ENCODE peak calls at places on chromosomes 12 and 14, in five cellular contexts. G is Panc1, J is SK-N-SH, P is GM12878, D is HCT116. I is an unnamed sample.

GRCh38 chr12:11863478-11863906 is 207.2 kb upstream of the BCL2L14 start:
- DNase-seq in G (no peak), J (peak), P (no peak), D (no peak), I (no peak)

GRCh38 chr12:78096909-78097597 is 266.4 kb downstream of the NAV3 start:
- DNase-seq in G (no peak), J (peak), P (no peak), D (no peak), I (no peak)

GRCh38 chr12:132490481-132491348 is 764 bp downstream of the FBRSL1 start:
- DNase-seq in G (no peak), J (peak), P (no peak), D (no peak), I (no peak)

GRCh38 chr14:105601360-105602242 is 75.2 kb downstream of the TMEM121 start:
- DNase-seq in G (no peak), J (no peak), P (no peak), D (no peak), I (no peak)

GRCh38 chr12:54596526-54596946 is 8.1 kb upstream of the PPP1R1A start:
- DNase-seq in G (peak), J (peak), P (no peak), D (peak), I (peak)

GRCh38 chr14:80215756-80216581 is 4.7 kb upstream of the DIO2 start:
- DNase-seq in G (peak), J (no peak), P (no peak), D (no peak), I (no peak)

GRCh38 chr12:47867496-47867941 is 37.3 kb downstream of the VDR start:
- DNase-seq in G (no peak), J (no peak), P (no peak), D (no peak), I (no peak)

GRCh38 chr12:5184159-5184558 is 140.5 kb downstream of the KCNA5 start:
- DNase-seq in G (no peak), J (no peak), P (no peak), D (no peak), I (no peak)

GRCh38 chr12:131827961-131828534 is at the start of gene MMP17:
- DNase-seq in G (no peak), J (peak), P (no peak), D (no peak), I (no peak)

GRCh38 chr14:36070056-36071043 is 106.2 kb downstream of the PTCSC3 start:
- DNase-seq in G (peak), J (peak), P (no peak), D (peak), I (peak)

GRCh38 chr12:74415633-74416032 is 122.0 kb upstream of the ATXN7L3B start:
- DNase-seq in G (no peak), J (peak), P (no peak), D (peak), I (peak)

DNA sequence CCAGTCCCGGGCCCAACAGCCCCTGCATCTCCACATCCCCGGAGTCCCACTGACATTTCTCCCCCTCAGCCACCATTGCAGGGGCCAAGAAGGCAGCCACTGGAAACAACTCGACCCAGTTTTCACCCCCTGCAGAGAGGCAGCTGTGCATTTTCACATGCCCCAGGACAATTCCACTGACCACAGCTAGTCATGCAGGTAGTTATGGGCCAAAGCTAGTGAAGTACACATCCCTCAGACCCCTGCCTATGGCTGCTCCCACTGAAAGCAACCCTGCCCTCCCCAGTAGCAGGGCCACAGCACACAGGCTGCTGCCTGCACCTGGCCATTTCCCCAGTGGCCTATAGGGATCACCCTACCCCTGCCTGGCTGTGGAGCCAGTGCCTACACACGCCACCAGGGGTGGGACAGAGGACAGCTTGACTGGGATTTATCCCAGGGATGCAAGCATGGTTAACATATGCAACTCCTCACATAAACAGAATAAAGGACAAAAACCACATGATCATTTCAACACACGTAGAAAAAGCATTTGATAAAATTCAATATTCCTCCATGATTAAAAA is 154.0 kb downstream of the NDUFA12 start:
- DNase-seq in G (no peak), J (no peak), P (no peak), D (no peak), I (no peak)
- TF ChIP-seq SIN3A in G (no peak), J (no peak), P (no peak), D (no peak), I (no peak)

GRCh38 chr12:69269736-69270135 is 30.4 kb downstream of the CPSF6 start:
- DNase-seq in G (no peak), J (no peak), P (no peak), D (no peak), I (no peak)

GRCh38 chr12:69278814-69279782 is 39.7 kb downstream of the CPSF6 start:
- DNase-seq in G (no peak), J (no peak), P (no peak), D (no peak), I (no peak)

GRCh38 chr12:69275471-69275891 is 36.1 kb downstream of the CPSF6 start:
- DNase-seq in G (no peak), J (no peak), P (no peak), D (no peak), I (no peak)

GRCh38 chr12:69272511-69272910 is 33.1 kb downstream of the CPSF6 start:
- DNase-seq in G (no peak), J (no peak), P (no peak), D (no peak), I (no peak)

GRCh38 chr12:69274861-69275260 is 35.5 kb downstream of the CPSF6 start:
- DNase-seq in G (no peak), J (no peak), P (no peak), D (no peak), I (no peak)
- TF ChIP-seq SIN3A in G (no peak), J (no peak), P (no peak), D (no peak), I (no peak)

DNA sequence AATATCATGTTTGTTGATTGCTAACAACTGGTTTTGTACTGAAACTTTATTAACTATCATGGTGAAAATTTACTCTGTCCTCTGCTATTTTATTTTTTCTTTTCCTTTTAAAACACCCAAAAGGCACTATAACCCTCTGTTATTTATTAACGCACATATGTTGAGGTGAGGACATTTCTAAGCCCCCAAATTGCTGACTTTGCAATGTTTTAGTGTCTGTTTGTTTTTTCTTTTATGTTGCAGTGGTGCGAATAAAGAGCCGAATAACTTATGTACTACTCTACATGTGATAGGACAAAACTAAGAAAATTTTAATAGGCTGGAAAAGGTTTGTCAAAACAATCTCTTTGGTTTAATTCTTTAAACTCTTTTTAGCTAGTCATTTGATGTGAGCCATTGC is 24.5 kb upstream of the PAWR start:
- DNase-seq in G (no peak), J (no peak), P (no peak), D (no peak), I (no peak)
- TF ChIP-seq SIN3A in G (no peak), J (no peak), P (no peak), D (no peak), I (no peak)

GRCh38 chr12:48991247-48992050 is 7.7 kb downstream of the DDN start:
- DNase-seq in G (no peak), J (no peak), P (no peak), D (no peak), I (no peak)
- TF ChIP-seq SIN3A in G (no peak), J (no peak), P (no peak), D (no peak), I (no peak)

DNA sequence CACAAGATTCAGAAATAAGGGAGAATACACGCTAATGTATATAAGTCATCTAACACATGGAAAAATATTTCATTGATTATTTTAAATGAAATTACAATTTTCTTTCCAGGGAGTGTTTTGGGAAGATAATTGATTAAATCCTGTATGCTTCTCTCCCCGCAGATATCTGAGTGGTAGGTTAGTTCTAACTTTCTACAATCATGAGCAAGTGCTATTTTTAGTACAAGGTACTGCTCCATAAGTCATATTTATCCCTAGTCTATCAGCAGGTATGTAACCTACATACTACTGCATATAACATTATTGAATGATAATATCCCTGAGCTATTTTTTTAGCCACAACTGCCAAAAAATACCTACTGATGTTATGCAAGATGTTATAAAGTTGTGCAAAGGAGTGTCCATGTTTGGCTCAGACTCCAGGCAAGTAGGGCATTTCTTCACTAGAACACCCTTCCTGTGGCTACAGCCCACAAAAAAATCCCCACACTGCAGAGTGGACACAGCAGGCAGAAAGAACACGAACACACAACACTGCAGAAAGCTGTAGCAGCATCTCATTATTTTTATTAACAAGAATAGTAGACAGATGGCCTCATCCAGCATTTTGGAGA is 87.0 kb downstream of the SEC23A start:
- DNase-seq in G (no peak), J (no peak), P (no peak), D (no peak), I (no peak)
- TF ChIP-seq SIN3A in G (no peak), J (no peak), P (no peak), D (no peak), I (no peak)

GRCh38 chr12:94982456-94982855 is 21.0 kb downstream of the NDUFA12 start:
- DNase-seq in G (no peak), J (no peak), P (no peak), D (no peak), I (no peak)
- TF ChIP-seq SIN3A in G (no peak), J (no peak), P (no peak), D (no peak), I (no peak)

GRCh38 chr14:94081386-94081820 is 293 bp downstream of the IFI27L1 start:
- DNase-seq in G (no peak), J (no peak), P (no peak), D (no peak), I (no peak)
- TF ChIP-seq SIN3A in G (no peak), J (no peak), P (no peak), D (peak), I (no peak)

DNA sequence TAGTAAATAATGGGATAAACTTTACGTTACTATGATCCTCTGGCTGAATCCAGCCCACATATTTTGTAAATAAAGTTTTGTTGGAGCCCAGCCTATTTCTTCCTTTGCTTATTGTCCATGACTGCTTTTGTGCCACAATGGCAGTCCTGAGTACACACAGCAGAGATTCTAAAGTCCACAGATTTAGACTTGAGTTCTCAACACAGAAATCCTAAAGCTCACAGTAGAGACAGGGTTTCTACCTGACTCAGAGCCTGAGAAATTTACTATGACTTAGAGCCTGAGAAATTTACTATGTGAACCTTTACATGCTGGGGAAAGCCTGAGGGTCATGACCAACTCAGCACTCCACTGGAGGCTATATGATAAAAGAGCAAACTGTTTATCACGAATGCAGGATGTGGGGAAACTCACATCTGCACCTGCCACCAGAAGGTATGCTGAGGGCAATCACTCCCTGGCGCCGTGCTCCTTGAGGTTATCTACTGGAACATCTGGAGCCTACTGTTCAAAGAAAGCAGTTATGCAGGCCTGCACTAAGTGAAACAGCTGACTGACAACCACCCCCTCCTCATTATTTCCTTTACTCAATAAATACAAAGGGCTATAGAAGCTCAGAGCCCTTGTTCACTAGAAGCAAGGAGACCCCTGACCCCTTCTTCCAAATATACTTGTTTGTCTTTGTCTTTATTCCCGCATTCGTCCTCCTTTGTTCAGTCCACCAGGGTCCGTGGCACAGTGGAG is 52.6 kb upstream of the BICD1 start:
- DNase-seq in G (no peak), J (no peak), P (no peak), D (no peak), I (peak)
- TF ChIP-seq SIN3A in G (no peak), J (no peak), P (no peak), D (no peak), I (no peak)

I was measured in HepG2.